ENCODE peak calls at places on chromosome 5, in ten cellular contexts. H, Q, K, M, F, C, E, A, V and S are unnamed samples.

GRCh38 chr5:35089688-35090314 is 42.1 kb upstream of the AGXT2 start:
- DNase-seq in H (peak; percentile 45), Q (peak; percentile 49), K (peak; percentile 64), M (peak; percentile 32), F (peak; percentile 55), C (no peak), E (peak; percentile 78), A (peak; percentile 62), V (no peak), S (peak; percentile 32)

GRCh38 chr5:80125962-80126480 is 90.9 kb downstream of the THBS4 start:
- DNase-seq in H (peak; percentile 36), Q (no peak), K (peak; percentile 28), M (no peak), F (no peak), C (no peak), E (no peak), A (no peak), V (no peak), S (no peak)

GRCh38 chr5:77208507-77209163 is 1.8 kb upstream of the PDE8B start:
- DNase-seq in H (no peak), Q (no peak), K (no peak), M (no peak), F (no peak), C (peak; percentile 78), E (peak; percentile 63), A (no peak), V (no peak), S (peak; percentile 30)

GRCh38 chr5:81579525-81579924 is 171.4 kb downstream of the SSBP2 start:
- DNase-seq in H (no peak), Q (no peak), K (no peak), M (no peak), F (no peak), C (no peak), E (peak; percentile 15), A (no peak), V (no peak), S (no peak)

GRCh38 chr5:164475339-164475977 is 970.0 kb downstream of the MAT2B start:
- DNase-seq in H (no peak), Q (no peak), K (no peak), M (no peak), F (peak; percentile 3), C (no peak), E (peak; percentile 36), A (peak; percentile 34), V (no peak), S (no peak)

GRCh38 chr5:78076351-78076750 is 218.1 kb downstream of the AP3B1 start:
- DNase-seq in H (no peak), Q (no peak), K (no peak), M (no peak), F (no peak), C (no peak), E (no peak), A (no peak), V (no peak), S (no peak)

GRCh38 chr5:178432421-178433272 is 157.5 kb downstream of the COL23A1 start:
- DNase-seq in H (no peak), Q (peak; percentile 31), K (no peak), M (no peak), F (no peak), C (peak; percentile 11), E (no peak), A (no peak), V (no peak), S (no peak)

GRCh38 chr5:42595597-42595996 is 161.0 kb upstream of the CCDC152 start:
- DNase-seq in H (no peak), Q (no peak), K (no peak), M (no peak), F (no peak), C (no peak), E (no peak), A (no peak), V (no peak), S (no peak)

GRCh38 chr5:162282191-162282590 is 214.6 kb downstream of the GABRG2 start:
- DNase-seq in H (no peak), Q (no peak), K (no peak), M (no peak), F (no peak), C (no peak), E (no peak), A (no peak), V (no peak), S (no peak)

GRCh38 chr5:88518131-88519016 is 249.7 kb upstream of the TMEM161B start:
- DNase-seq in H (no peak), Q (no peak), K (no peak), M (no peak), F (no peak), C (no peak), E (no peak), A (no peak), V (no peak), S (no peak)

GRCh38 chr5:134140530-134141201 is 26.2 kb downstream of the TCF7 start:
- DNase-seq in H (no peak), Q (peak; percentile 71), K (peak; percentile 81), M (peak; percentile 59), F (no peak), C (peak; percentile 81), E (peak; percentile 69), A (peak; percentile 78), V (peak; percentile 75), S (no peak)